ENCODE peak calls at places on chromosome X, in four cellular contexts. F is transverse colon, A is colonic mucosa, Z is lower lobe of right lung. V is an unnamed sample.

GRCh38 chrX:107448625-107449468 is 605 bp upstream of the FRMPD3 start:
- DNase-seq in F (no peak), Z (no peak), A (no peak), V (peak; percentile 65)

GRCh38 chrX:10450229-10450958 is 170.0 kb downstream of the MID1 start:
- DNase-seq in Z (no peak), A (no peak), F (no peak), V (no peak)

GRCh38 chrX:39158801-39159657 is 357.8 kb downstream of the MID1IP1 start:
- DNase-seq in A (no peak), F (no peak), Z (peak; percentile 56), V (no peak)

GRCh38 chrX:66012094-66012534 is 27.8 kb downstream of the VSIG4 start:
- DNase-seq in F (peak; percentile 23), A (no peak), Z (no peak), V (no peak)

GRCh38 chrX:9071031-9071650 is 37.2 kb upstream of the FAM9B start:
- DNase-seq in F (no peak), Z (no peak), A (no peak), V (no peak)

GRCh38 chrX:125651426-125651825 is 331.8 kb downstream of the TEX13C start:
- DNase-seq in F (no peak), A (no peak), Z (no peak), V (no peak)

GRCh38 chrX:43510194-43510593 is 145.9 kb upstream of the MAOA start:
- DNase-seq in Z (no peak), F (no peak), A (no peak), V (no peak)

GRCh38 chrX:148051973-148052372 is 70.8 kb downstream of the FMR1NB start:
- DNase-seq in A (no peak), F (no peak), Z (no peak), V (peak; percentile 65)

GRCh38 chrX:65971151-65971550 is 68.7 kb downstream of the VSIG4 start:
- DNase-seq in F (no peak), A (no peak), Z (no peak), V (no peak)

GRCh38 chrX:12719837-12720236 is 71.4 kb upstream of the PRPS2 start:
- DNase-seq in A (no peak), F (no peak), Z (no peak), V (no peak)

GRCh38 chrX:148043456-148043855 is 62.3 kb downstream of the FMR1NB start:
- DNase-seq in F (no peak), A (no peak), Z (no peak), V (no peak)

GRCh38 chrX:2427147-2427546 is 73.6 kb downstream of the DHRSX start:
- DNase-seq in A (no peak), F (no peak), Z (no peak), V (no peak)

GRCh38 chrX:79107891-79108718 is 36.4 kb upstream of the GPR174 start:
- DNase-seq in A (no peak), Z (no peak), F (no peak), V (no peak)

GRCh38 chrX:26822448-26822847 is 606.5 kb downstream of the MAGEB5 start:
- DNase-seq in A (no peak), Z (no peak), F (no peak), V (no peak)

GRCh38 chrX:72060196-72060974 is 71.3 kb downstream of the RTL5 start:
- DNase-seq in Z (no peak), A (no peak), F (no peak), V (no peak)

GRCh38 chrX:97787849-97788248 is 904.1 kb downstream of the RPA4 start:
- DNase-seq in F (no peak), Z (no peak), A (no peak), V (no peak)

GRCh38 chrX:106177106-106177981 is 9.2 kb downstream of the PWWP3B start:
- DNase-seq in A (no peak), F (no peak), Z (no peak), V (no peak)

GRCh38 chrX:45758319-45758718 is 557.6 kb upstream of the DIPK2B start:
- DNase-seq in A (no peak), Z (no peak), F (peak; percentile 17), V (no peak)

GRCh38 chrX:31609130-31609529 is 537.3 kb upstream of the FTHL17 start:
- DNase-seq in A (no peak), Z (no peak), F (no peak), V (no peak)

GRCh38 chrX:20968996-20969395 is 405.2 kb upstream of the CNKSR2 start:
- DNase-seq in F (no peak), Z (no peak), A (no peak), V (no peak)

GRCh38 chrX:16560173-16560572 is 89.8 kb upstream of the S100G start:
- DNase-seq in A (no peak), F (no peak), Z (no peak), V (no peak)

GRCh38 chrX:131975851-131976250 is 47.3 kb upstream of the STK26 start:
- DNase-seq in F (no peak), Z (no peak), A (no peak), V (no peak)

GRCh38 chrX:9430346-9430745 is 34.5 kb upstream of the TBL1X start:
- DNase-seq in A (no peak), F (no peak), Z (no peak), V (no peak)

GRCh38 chrX:110706446-110706845 is 89.2 kb downstream of the CHRDL1 start:
- DNase-seq in Z (no peak), F (no peak), A (no peak), V (no peak)

GRCh38 chrX:97397371-97397770 is 513.7 kb downstream of the RPA4 start:
- DNase-seq in F (no peak), A (no peak), Z (no peak), V (no peak)

GRCh38 chrX:65589304-65589703 is 54.7 kb upstream of the LAS1L start:
- DNase-seq in Z (no peak), F (no peak), A (no peak), V (no peak)

GRCh38 chrX:53483838-53484420 is 49.8 kb upstream of the HSD17B10 start:
- DNase-seq in F (no peak), Z (no peak), A (no peak), V (no peak)

GRCh38 chrX:8782595-8782994 is 18.6 kb downstream of the FAM9A start:
- DNase-seq in Z (no peak), F (no peak), A (no peak), V (peak; percentile 41)

GRCh38 chrX:53186363-53186762 is 38.6 kb downstream of the KDM5C start:
- DNase-seq in Z (no peak), F (no peak), A (no peak), V (no peak)

GRCh38 chrX:111779582-111779981 is 96.4 kb upstream of the TRPC5OS start:
- DNase-seq in Z (no peak), A (no peak), F (no peak), V (no peak)

GRCh38 chrX:132146456-132146855 is 18.6 kb upstream of the FRMD7 start:
- DNase-seq in F (no peak), A (no peak), Z (no peak), V (no peak)

GRCh38 chrX:53583571-53583970 is 102.9 kb downstream of the HUWE1 start:
- DNase-seq in Z (no peak), A (no peak), F (no peak), V (no peak)

GRCh38 chrX:65933085-65933589 is 106.7 kb downstream of the VSIG4 start:
- DNase-seq in F (no peak), A (no peak), Z (no peak), V (no peak)

GRCh38 chrX:68989865-68990606 is 161.2 kb downstream of the EFNB1 start:
- DNase-seq in A (no peak), Z (no peak), F (no peak), V (peak; percentile 76)

GRCh38 chrX:19769467-19769866 is 117.9 kb downstream of the SH3KBP1 start:
- DNase-seq in F (no peak), Z (no peak), A (no peak), V (no peak)

GRCh38 chrX:34578237-34578636 is 78.8 kb downstream of the TMEM47 start:
- DNase-seq in Z (no peak), F (no peak), A (no peak), V (no peak)

GRCh38 chrX:149521438-149521837 is 16.3 kb upstream of the IDS start:
- DNase-seq in A (no peak), F (no peak), Z (no peak), V (no peak)

GRCh38 chrX:94695910-94696309 is 1021.9 kb downstream of the FAM133A start:
- DNase-seq in Z (no peak), A (no peak), F (no peak), V (no peak)

GRCh38 chrX:45697591-45697990 is 496.9 kb upstream of the DIPK2B start:
- DNase-seq in Z (no peak), A (no peak), F (no peak), V (no peak)

GRCh38 chrX:22430701-22431100 is 158.0 kb downstream of the CBLL2 start:
- DNase-seq in A (no peak), Z (no peak), F (no peak), V (no peak)
- H3K27ac ChIP-seq in A (no peak overlapping the region), Z (no peak overlapping the region), F (no peak overlapping the region), V (no peak overlapping the region)

GRCh38 chrX:40546870-40547269 is 33.9 kb upstream of the ATP6AP2 start:
- DNase-seq in Z (no peak), F (no peak), A (no peak), V (no peak)
- H3K27ac ChIP-seq in Z (no peak overlapping the region), F (no peak overlapping the region), A (no peak overlapping the region), V (no peak overlapping the region)

GRCh38 chrX:29012867-29013266 is 425.6 kb downstream of the IL1RAPL1 start:
- DNase-seq in Z (no peak), F (no peak), A (no peak), V (no peak)
- H3K27ac ChIP-seq in Z (no peak overlapping the region), F (no peak overlapping the region), A (no peak overlapping the region), V (no peak overlapping the region)

GRCh38 chrX:67544871-67545771 is 1.3 kb downstream of the AR start:
- DNase-seq in Z (peak; percentile 34), A (no peak), F (no peak), V (peak; percentile 68)

GRCh38 chrX:67545772-67546495 is 2.1 kb downstream of the AR start:
- DNase-seq in Z (peak; percentile 48), A (no peak), F (no peak), V (peak; percentile 73)

GRCh38 chrX:67543818-67544217 is at the start of gene AR:
- DNase-seq in A (peak; percentile 29), Z (peak; percentile 66), F (peak; percentile 26), V (peak; percentile 88)

GRCh38 chrX:67546496-67547423 is 2.9 kb downstream of the AR start:
- DNase-seq in F (no peak), Z (no peak), A (no peak), V (peak; percentile 58)

GRCh38 chrX:67544281-67544680 is 460 bp downstream of the AR start:
- DNase-seq in A (no peak), F (no peak), Z (peak; percentile 34), V (peak; percentile 53)
- H3K27ac ChIP-seq in A (no peak overlapping the region), F (peak overlapping the region; percentile 58), Z (no peak overlapping the region), V (no peak overlapping the region)

GRCh38 chrX:46770006-46770816 is 11.3 kb upstream of the SLC9A7 start:
- DNase-seq in A (no peak), Z (no peak), F (no peak), V (no peak)
- H3K27ac ChIP-seq in A (no peak overlapping the region), Z (no peak overlapping the region), F (no peak overlapping the region), V (no peak overlapping the region)

GRCh38 chrX:133649659-133650058 is 234.4 kb upstream of the GPC4 start:
- DNase-seq in A (no peak), F (no peak), Z (no peak), V (no peak)

GRCh38 chrX:133653363-133653762 is 238.1 kb upstream of the GPC4 start:
- DNase-seq in A (no peak), Z (no peak), F (no peak), V (no peak)

GRCh38 chrX:133652185-133652584 is 236.9 kb upstream of the GPC4 start:
- DNase-seq in Z (no peak), A (no peak), F (no peak), V (no peak)

GRCh38 chrX:133648594-133648993 is 233.3 kb upstream of the GPC4 start:
- DNase-seq in Z (no peak), A (no peak), F (no peak), V (no peak)

GRCh38 chrX:133650262-133650661 is 235.0 kb upstream of the GPC4 start:
- DNase-seq in Z (no peak), A (no peak), F (no peak), V (no peak)
- H3K27ac ChIP-seq in Z (no peak overlapping the region), A (no peak overlapping the region), F (no peak overlapping the region), V (no peak overlapping the region)

V was measured in kidney.